ENCODE peak calls at places on chromosomes 2 and 18, in five cellular contexts. O, K, A, J and F are unnamed samples.
A peak's percentile ranks its signal among the peaks of the same experiment; 100 is the strongest.

GRCh38 chr2:33304032-33304864 is 172.2 kb upstream of the RASGRP3 start:
- DNase-seq in J (no peak), K (no peak), O (no peak), A (no peak), F (peak; percentile 19)

GRCh38 chr2:111135910-111136297 is 15.2 kb downstream of the BCL2L11 start:
- DNase-seq in K (no peak), J (no peak), A (peak; percentile 90), O (peak; percentile 12), F (no peak)

GRCh38 chr2:191474459-191474858 is 203.5 kb upstream of the NABP1 start:
- DNase-seq in K (no peak), J (no peak), O (no peak), A (no peak), F (no peak)

GRCh38 chr2:28951910-28952805 is 28.9 kb upstream of the TOGARAM2 start:
- DNase-seq in J (no peak), K (no peak), O (no peak), A (no peak), F (no peak)

GRCh38 chr2:85584354-85584856 is at the start of gene VAMP5:
- DNase-seq in O (peak; percentile 50), J (no peak), K (no peak), A (no peak), F (peak; percentile 59)

GRCh38 chr18:74731097-74731496 is 133.4 kb downstream of the ZNF407 start:
- DNase-seq in K (no peak), O (peak; percentile 70), J (no peak), A (peak; percentile 51), F (no peak)

GRCh38 chr2:41768301-41768700 is 279.5 kb upstream of the PKDCC start:
- DNase-seq in A (no peak), K (peak; percentile 53), O (no peak), J (no peak), F (no peak)

GRCh38 chr2:55888941-55889340 is 34.6 kb downstream of the EFEMP1 start:
- DNase-seq in O (peak; percentile 71), A (peak; percentile 43), K (no peak), J (no peak), F (no peak)

GRCh38 chr2:40317047-40317446 is 134.8 kb downstream of the SLC8A1 start:
- DNase-seq in K (no peak), A (peak; percentile 23), O (peak; percentile 21), J (no peak), F (no peak)

GRCh38 chr2:240909216-240909974 is 3.3 kb downstream of the CROCC2 start:
- DNase-seq in J (no peak), K (no peak), A (no peak), O (no peak), F (no peak)